ENCODE peak calls at places on chromosomes 13 and 19, in five cellular contexts. L is spleen, J is HL-60, X is astrocyte of the cerebellum, N is OCI-LY7. M is an unnamed sample.

GRCh38 chr19:55493052-55493649 is 4.9 kb downstream of the SSC5D start:
- DNase-seq in N (no peak), X (no peak), J (no peak), L (no peak), M (peak)

GRCh38 chr19:16825312-16826168 is 3.7 kb upstream of the SIN3B start:
- DNase-seq in L (no peak), J (no peak), X (peak), N (no peak), M (peak)

GRCh38 chr13:51453959-51454703 is 1.3 kb upstream of the INTS6 start:
- DNase-seq in X (no peak), J (no peak), N (peak), L (peak), M (peak)

GRCh38 chr19:17183271-17183757 is 31.8 kb upstream of the USE1 start:
- DNase-seq in N (peak), L (peak), X (no peak), J (no peak), M (no peak)

GRCh38 chr19:9032136-9032626 is 22.0 kb upstream of the MUC16 start:
- DNase-seq in L (no peak), X (no peak), N (peak), J (no peak), M (no peak)

GRCh38 chr19:31139871-31140505 is 209.2 kb downstream of the TSHZ3 start:
- DNase-seq in J (no peak), N (no peak), X (no peak), L (no peak), M (no peak)

GRCh38 chr13:102800145-102801041 is 1.5 kb downstream of the BIVM start:
- DNase-seq in X (peak), N (no peak), J (no peak), L (peak), M (peak)

GRCh38 chr13:48068036-48068435 is 26.9 kb downstream of the MED4 start:
- DNase-seq in N (no peak), L (no peak), J (no peak), X (no peak), M (no peak)

GRCh38 chr13:58598241-58598640 is 966.7 kb downstream of the PCDH17 start:
- DNase-seq in L (no peak), N (no peak), J (no peak), X (no peak), M (no peak)

GRCh38 chr19:10207026-10207425 is 12.3 kb upstream of the DNMT1 start:
- DNase-seq in L (no peak), X (no peak), N (no peak), J (no peak), M (peak)

GRCh38 chr19:49579193-49579592 is 1.2 kb downstream of the NOSIP start:
- DNase-seq in J (no peak), N (no peak), L (no peak), X (no peak), M (no peak)

GRCh38 chr13:87678353-87678752 is 7.2 kb downstream of the SLITRK5 start:
- DNase-seq in N (peak), X (no peak), J (no peak), L (no peak), M (peak)

GRCh38 chr13:41133951-41134350 is 1.3 kb upstream of the KBTBD6 start:
- DNase-seq in X (no peak), L (no peak), J (no peak), N (no peak), M (no peak)

GRCh38 chr13:41132512-41133152 is at the start of gene KBTBD6:
- DNase-seq in N (peak), X (peak), L (peak), J (peak), M (peak)

GRCh38 chr13:41127746-41128145 is 4.9 kb downstream of the KBTBD6 start:
- DNase-seq in X (no peak), N (no peak), L (no peak), J (no peak), M (no peak)

GRCh38 chr13:41130356-41130755 is 2.2 kb downstream of the KBTBD6 start:
- DNase-seq in N (peak), X (no peak), J (no peak), L (no peak), M (no peak)
- H3K4me3 ChIP-seq in N (peak), X (no peak), J (peak), L (no peak), M (no peak)

GRCh38 chr19:18999016-18999758 is 34.1 kb downstream of the SUGP2 start:
- DNase-seq in J (no peak), L (no peak), N (no peak), X (peak), M (no peak)

GRCh38 chr19:18996796-18997394 is 36.4 kb downstream of the SUGP2 start:
- DNase-seq in J (no peak), L (no peak), X (no peak), N (no peak), M (no peak)

GRCh38 chr19:18996351-18996750 is 37.0 kb downstream of the SUGP2 start:
- DNase-seq in X (no peak), N (no peak), L (no peak), J (no peak), M (no peak)

GRCh38 chr19:18999896-19000620 is 33.3 kb downstream of the SUGP2 start:
- DNase-seq in J (no peak), N (no peak), X (no peak), L (no peak), M (peak)

DNA sequence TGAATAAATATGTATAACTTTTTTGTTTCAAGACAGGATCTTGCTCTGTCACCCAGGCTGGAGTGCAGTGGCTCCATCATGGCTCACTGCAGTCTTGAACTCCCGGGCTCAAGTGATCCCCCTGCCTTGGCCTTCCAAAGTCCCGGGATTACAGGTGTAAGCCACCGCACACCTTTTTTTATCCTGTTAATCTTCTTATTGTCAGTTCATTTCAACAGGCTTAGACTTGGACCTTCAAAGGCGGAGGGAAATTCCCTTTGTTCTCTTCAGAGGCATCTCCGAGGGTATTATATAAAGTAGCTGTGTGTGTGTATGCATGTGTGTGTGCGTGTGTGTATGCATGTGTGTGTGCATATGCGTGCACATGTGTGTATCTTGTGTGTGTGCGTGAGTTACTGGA is 35.0 kb downstream of the SUGP2 start:
- DNase-seq in X (no peak), N (no peak), L (no peak), J (no peak), M (no peak)
- H3K4me3 ChIP-seq in X (no peak), N (no peak), L (no peak), J (no peak), M (no peak)

DNA sequence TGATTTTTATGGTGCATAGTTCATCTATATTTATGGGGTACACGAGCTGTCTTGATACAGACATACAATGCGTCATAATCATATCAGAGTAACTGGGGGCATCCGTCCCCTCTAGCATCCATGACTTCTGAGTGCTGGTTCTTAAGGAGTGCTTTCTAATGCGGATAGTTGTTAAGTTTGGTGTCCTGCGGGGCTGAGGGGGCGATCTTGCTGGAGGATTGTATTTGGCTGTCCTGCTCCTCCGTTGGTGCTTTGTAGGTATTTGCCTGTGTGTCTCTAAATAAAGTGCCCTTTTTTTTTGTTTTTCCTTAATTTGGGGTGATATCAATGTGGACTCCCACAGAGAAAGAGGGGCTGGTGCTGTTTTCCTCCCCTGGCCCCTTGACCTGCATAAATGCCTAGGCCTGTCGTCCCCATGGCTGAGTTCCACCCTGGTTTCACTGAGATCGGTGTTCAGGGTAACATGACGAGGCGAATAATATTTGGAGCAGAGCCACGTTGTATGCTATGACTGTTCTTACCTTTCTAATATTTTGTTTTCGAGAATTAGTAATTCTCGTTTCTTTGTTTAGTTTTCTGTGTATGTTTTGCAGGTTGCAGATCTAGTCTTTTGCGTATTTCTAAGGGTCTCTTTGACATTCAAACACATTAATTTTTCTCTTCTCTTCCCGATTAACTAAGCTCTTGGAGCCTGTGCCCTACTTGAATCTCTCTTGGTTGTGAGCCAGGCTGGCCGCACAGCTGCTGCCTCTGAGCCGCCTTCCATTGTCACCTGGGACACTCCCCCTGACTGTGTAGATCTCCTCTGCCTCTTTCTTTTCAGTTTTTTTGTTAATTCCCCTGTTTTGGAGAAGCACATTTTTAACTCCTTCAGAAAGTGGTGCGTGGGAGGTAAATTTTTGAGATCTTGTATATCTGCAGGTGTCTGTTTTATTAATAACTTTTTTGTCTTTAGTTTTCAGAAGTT is 100.3 kb downstream of the ARHGEF7 start:
- DNase-seq in X (no peak), N (no peak), L (no peak), J (no peak), M (peak)
- H3K4me3 ChIP-seq in X (no peak), N (peak), L (no peak), J (no peak), M (no peak)

GRCh38 chr19:53583181-53583580 is 45.2 kb downstream of the ZNF331 start:
- DNase-seq in J (no peak), N (no peak), X (no peak), L (no peak), M (no peak)
- H3K4me3 ChIP-seq in J (no peak), N (no peak), X (no peak), L (no peak), M (no peak)

GRCh38 chr19:12882589-12882988 is 1.3 kb upstream of the DNASE2 start:
- DNase-seq in L (no peak), N (no peak), X (no peak), J (no peak), M (no peak)

GRCh38 chr19:12884627-12884925 is 2.4 kb downstream of the KLF1 start:
- DNase-seq in N (no peak), X (no peak), J (no peak), L (no peak), M (no peak)

GRCh38 chr19:12881172-12881808 is at the start of gene DNASE2:
- DNase-seq in N (peak), J (peak), L (peak), X (peak), M (peak)

GRCh38 chr19:12884202-12884601 is 2.8 kb downstream of the KLF1 start:
- DNase-seq in X (no peak), N (no peak), J (no peak), L (no peak), M (no peak)

GRCh38 chr19:12880551-12881171 is 588 bp downstream of the DNASE2 start:
- DNase-seq in N (peak), X (no peak), J (no peak), L (peak), M (peak)
- H3K4me3 ChIP-seq in N (peak), X (peak), J (peak), L (peak), M (peak)

DNA sequence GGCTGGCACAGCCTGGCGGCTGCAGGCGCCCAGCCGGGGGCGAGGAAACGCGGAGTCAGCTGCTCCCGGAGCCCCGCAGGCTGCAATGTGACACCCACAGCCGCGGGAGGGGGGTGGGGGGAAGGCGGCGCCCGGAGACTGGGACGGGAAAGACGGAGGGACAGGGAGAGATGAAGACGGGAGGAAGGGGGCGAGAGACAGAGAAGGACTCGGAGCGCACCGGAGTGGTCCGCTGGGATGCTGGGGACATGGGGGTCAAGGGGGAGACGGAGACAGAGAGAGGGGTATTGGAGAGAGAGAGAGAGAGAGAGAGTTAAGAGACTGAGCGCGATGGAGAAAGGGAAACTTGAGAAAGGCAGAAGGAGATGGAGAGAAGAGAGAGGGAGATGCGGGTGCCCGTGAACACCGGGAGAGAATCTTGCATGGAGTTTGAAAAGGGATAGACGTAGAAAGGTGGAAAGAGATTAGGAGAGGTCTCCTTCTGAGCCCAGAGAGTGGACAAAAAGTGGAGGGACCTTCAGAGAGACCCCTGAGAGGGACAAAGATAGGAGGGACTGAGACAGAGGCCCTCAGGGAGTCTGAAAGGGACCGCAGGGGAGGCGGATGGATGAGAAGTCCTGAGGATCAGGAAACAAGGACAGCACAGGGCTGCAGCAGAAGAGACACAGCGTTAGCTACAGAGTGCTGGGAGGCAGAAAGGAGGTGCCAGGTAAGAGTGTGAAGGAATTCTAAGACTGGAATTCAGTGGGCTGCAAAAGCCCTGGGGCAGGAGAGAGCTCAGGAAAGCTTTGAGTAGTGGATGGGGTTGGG is 1.0 kb downstream of the SCN1B start:
- DNase-seq in J (no peak), L (no peak), X (no peak), N (no peak), M (peak)
- H3K4me3 ChIP-seq in J (no peak), L (peak), X (peak), N (no peak), M (peak)

DNA sequence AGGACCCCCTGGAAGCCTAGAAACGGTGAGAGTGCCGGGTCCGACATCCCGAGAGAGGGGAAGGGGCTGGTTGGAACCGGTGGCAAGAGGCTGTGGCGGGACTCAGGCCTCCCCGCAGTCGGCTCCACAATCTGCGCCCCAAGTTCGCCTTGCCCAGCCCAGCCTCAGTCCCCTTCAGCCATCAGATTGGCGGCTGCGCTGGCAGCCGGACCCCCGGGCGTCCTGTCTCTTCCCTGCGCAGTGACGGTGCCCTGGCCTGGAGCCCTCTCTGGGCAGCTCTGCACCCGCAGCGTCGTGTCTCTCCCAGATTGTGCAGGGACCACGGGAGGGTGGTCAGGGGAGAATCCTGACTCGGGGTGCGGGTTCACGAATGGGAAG is 315 bp downstream of the ZNF492 start:
- DNase-seq in L (peak), X (no peak), J (no peak), N (no peak), M (no peak)
- H3K4me3 ChIP-seq in L (peak), X (peak), J (peak), N (no peak), M (no peak)